ENCODE peak calls at places on chromosomes 5 and 9, in six cellular contexts. C is GM18507; V is activated T-cell treated with anti-CD3 and anti-CD28 coated beads, Interleukin-2, amount 50 U/mL, for 72 hours; K is activated gamma-delta T cell treated with Interleukin-2 at 50 U/mL for 16 hours; S is aorta; M is GF-D8. N is an unnamed sample.

GRCh38 chr5:176817369-176817841 is 7.0 kb downstream of the UNC5A start:
- DNase-seq in C (no peak), V (no peak), K (no peak), S (no peak), M (no peak), N (no peak)

GRCh38 chr9:135965124-135965756 is 4.1 kb upstream of the UBAC1 start:
- DNase-seq in C (no peak), V (no peak), K (no peak), S (no peak), M (no peak), N (no peak)

GRCh38 chr5:179268399-179268952 is 76.8 kb downstream of the ADAMTS2 start:
- DNase-seq in C (no peak), V (no peak), K (no peak), S (peak), M (no peak), N (peak)

GRCh38 chr5:14231888-14232287 is 88.7 kb downstream of the TRIO start:
- DNase-seq in C (no peak), V (no peak), K (no peak), S (no peak), M (no peak), N (no peak)

GRCh38 chr9:131999692-132000551 is 79.7 kb downstream of the MED27 start:
- DNase-seq in C (no peak), V (no peak), K (no peak), S (no peak), M (no peak), N (no peak)

GRCh38 chr5:134555889-134556311 is 30.4 kb downstream of the JADE2 start:
- DNase-seq in C (no peak), V (peak), K (peak), S (peak), M (peak), N (peak)

GRCh38 chr5:1471997-1472963 is 27.0 kb upstream of the SLC6A3 start:
- DNase-seq in C (no peak), V (no peak), K (no peak), S (peak), M (no peak), N (peak)

GRCh38 chr9:89477811-89478583 is 19.9 kb downstream of the SEMA4D start:
- DNase-seq in C (no peak), V (peak), K (peak), S (no peak), M (peak), N (peak)

GRCh38 chr9:113973226-113973625 is 97.1 kb downstream of the ZNF618 start:
- DNase-seq in C (no peak), V (no peak), K (no peak), S (no peak), M (no peak), N (no peak)

GRCh38 chr9:131530546-131530929 is 525 bp downstream of the UCK1 start:
- DNase-seq in C (peak), V (peak), K (no peak), S (no peak), M (no peak), N (peak)

GRCh38 chr5:2112128-2112808 is 229.5 kb upstream of the IRX4 start:
- DNase-seq in C (no peak), V (no peak), K (no peak), S (no peak), M (no peak), N (no peak)

GRCh38 chr5:55934720-55935119 is 60.0 kb downstream of the IL6ST start:
- DNase-seq in C (no peak), V (no peak), K (no peak), S (no peak), M (no peak), N (no peak)

GRCh38 chr9:131772940-131773339 is 33.1 kb upstream of the RAPGEF1 start:
- DNase-seq in C (no peak), V (no peak), K (no peak), S (no peak), M (no peak), N (no peak)

GRCh38 chr9:92035146-92035545 is 80.1 kb downstream of the SPTLC1 start:
- DNase-seq in C (no peak), V (no peak), K (no peak), S (no peak), M (no peak), N (no peak)

GRCh38 chr9:92637331-92637730 is 32.6 kb downstream of the IPPK start:
- DNase-seq in C (no peak), V (no peak), K (no peak), S (peak), M (no peak), N (no peak)

GRCh38 chr9:37341704-37342103 is 80.8 kb upstream of the GRHPR start:
- DNase-seq in C (no peak), V (no peak), K (no peak), S (no peak), M (no peak), N (no peak)

GRCh38 chr5:52787600-52788504 is at the start of the genes ITGA1 and PELO:
- DNase-seq in C (no peak), V (peak), K (peak), S (peak), M (no peak), N (peak)

GRCh38 chr9:79623799-79624721 is 52.3 kb downstream of the TLE4 start:
- DNase-seq in C (peak), V (peak), K (peak), S (no peak), M (peak), N (peak)

GRCh38 chr5:170960567-170960966 is 98.7 kb downstream of the RANBP17 start:
- DNase-seq in C (no peak), V (no peak), K (no peak), S (no peak), M (no peak), N (no peak)

GRCh38 chr5:9156282-9156681 is 389.6 kb downstream of the SEMA5A start:
- DNase-seq in C (no peak), V (no peak), K (no peak), S (no peak), M (no peak), N (no peak)

GRCh38 chr5:145683426-145683825 is 151.7 kb downstream of the PRELID2 start:
- DNase-seq in C (no peak), V (no peak), K (no peak), S (no peak), M (no peak), N (no peak)

GRCh38 chr5:38258319-38259061 is at the start of gene EGFLAM:
- DNase-seq in C (no peak), V (peak), K (no peak), S (peak), M (no peak), N (peak)

GRCh38 chr5:160097981-160098380 is 21.3 kb downstream of the PWWP2A start:
- DNase-seq in C (no peak), V (no peak), K (no peak), S (no peak), M (peak), N (no peak)

GRCh38 chr9:126459546-126459945 is 132.9 kb downstream of the MVB12B start:
- DNase-seq in C (no peak), V (no peak), K (no peak), S (no peak), M (no peak), N (no peak)

GRCh38 chr5:55737793-55738192 is at the start of gene DDX4:
- DNase-seq in C (no peak), V (no peak), K (no peak), S (no peak), M (no peak), N (no peak)

GRCh38 chr5:125064610-125065009 is 318.2 kb upstream of the ZNF608 start:
- DNase-seq in C (no peak), V (no peak), K (no peak), S (no peak), M (no peak), N (no peak)

GRCh38 chr5:145237843-145238242 is 597.3 kb downstream of the PRELID2 start:
- DNase-seq in C (no peak), V (peak), K (no peak), S (no peak), M (no peak), N (no peak)